ENCODE peak calls at places on chromosomes 6 and 20, in nine cellular contexts. O is AG04450; Y is H1; J is HCT116; L is CD8-positive, alpha-beta T cell; A is IMR-90; G is GM06990; V is HL-60; S is PC-9. N is an unnamed sample.

GRCh38 chr6:126267621-126268020 is 72.3 kb upstream of the CENPW start:
- DNase-seq in V (no peak), L (no peak), Y (no peak), J (no peak), O (no peak), A (no peak), S (no peak), G (no peak), N (peak; percentile 9)

GRCh38 chr20:16844406-16844805 is 96.2 kb downstream of the OTOR start:
- DNase-seq in Y (no peak), L (no peak), G (no peak), A (no peak), V (no peak), O (no peak), J (no peak), S (no peak), N (no peak)

GRCh38 chr20:51531141-51531710 is 11.3 kb downstream of the NFATC2 start:
- DNase-seq in J (peak; percentile 76), A (peak; percentile 36), V (no peak), G (peak; percentile 74), L (peak; percentile 78), O (no peak), Y (no peak), S (peak; percentile 96), N (no peak)

GRCh38 chr20:3174442-3175263 is 1.3 kb upstream of the LZTS3 start:
- DNase-seq in S (peak; percentile 38), V (no peak), G (no peak), A (peak; percentile 11), Y (peak; percentile 31), L (no peak), O (no peak), J (peak; percentile 26), N (peak; percentile 65)

GRCh38 chr6:111740506-111740905 is 132.7 kb downstream of the FYN start:
- DNase-seq in O (no peak), J (no peak), A (no peak), L (no peak), G (no peak), S (no peak), Y (no peak), V (no peak), N (no peak)

GRCh38 chr6:89895273-89895874 is 1.1 kb downstream of the GJA10 start:
- DNase-seq in Y (no peak), J (no peak), S (no peak), A (peak; percentile 69), L (no peak), G (no peak), V (peak; percentile 11), O (peak; percentile 20), N (peak; percentile 38)

GRCh38 chr20:15938847-15939246 is 634.4 kb downstream of the KIF16B start:
- DNase-seq in G (no peak), Y (no peak), S (no peak), V (no peak), A (no peak), O (no peak), J (no peak), L (no peak), N (no peak)

GRCh38 chr6:97053643-97054411 is 129.3 kb downstream of the KLHL32 start:
- DNase-seq in S (no peak), L (no peak), J (peak; percentile 21), Y (no peak), V (no peak), G (no peak), O (no peak), A (peak; percentile 34), N (peak; percentile 38)

GRCh38 chr20:21503345-21503744 is 10.5 kb downstream of the NKX2-2 start:
- DNase-seq in S (no peak), G (no peak), V (no peak), O (no peak), J (no peak), L (no peak), A (peak; percentile 14), Y (no peak), N (no peak)

GRCh38 chr6:32176476-32177181 is 745 bp upstream of the AGPAT1 start:
- DNase-seq in J (no peak), Y (no peak), S (peak; percentile 77), O (no peak), V (no peak), L (no peak), A (peak; percentile 75), G (no peak), N (no peak)

DNA sequence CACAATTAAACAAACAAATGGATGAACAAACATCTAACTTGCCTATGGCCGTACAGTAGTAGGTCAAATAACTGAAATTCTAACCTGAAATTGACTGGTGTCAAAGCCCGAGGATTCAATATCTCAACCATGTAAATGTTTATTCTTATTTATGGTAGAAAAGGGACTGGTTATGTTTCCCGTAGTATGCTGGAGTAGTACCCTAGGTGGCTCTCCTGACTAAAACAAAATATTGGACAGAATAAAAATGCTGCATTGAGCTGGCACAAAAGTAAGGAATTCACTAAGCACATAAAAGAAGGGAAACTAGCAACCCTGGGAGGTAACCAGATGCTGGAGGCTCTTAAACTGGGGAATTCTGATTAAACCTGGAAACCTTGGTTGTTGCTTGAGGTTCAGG is 117.1 kb upstream of the PREP start:
- DNase-seq in G (no peak), L (no peak), A (no peak), O (no peak), V (no peak), Y (no peak), J (no peak), S (no peak), N (no peak)
- TF ChIP-seq CTCF in G (no peak), L (no peak), A (peak; percentile 12), O (no peak), V (no peak), Y (no peak), J (no peak), S (no peak), N (no peak)

GRCh38 chr20:58778774-58779173 is 71.9 kb downstream of the GNAS-AS1 start:
- DNase-seq in V (peak; percentile 8), O (no peak), L (no peak), Y (no peak), J (no peak), A (no peak), S (no peak), G (no peak), N (no peak)
- H3K27me3 ChIP-seq in V (peaks cover 13% of the 10 kb centered on the region), O (peaks cover 32% of the 10 kb centered on the region), L (no peaks in the 10 kb centered on the region), Y (no peaks in the 10 kb centered on the region), J (peaks cover 72% of the 10 kb centered on the region), A (peaks cover 57% of the 10 kb centered on the region), S (peaks cover 100% of the 10 kb centered on the region), G (peaks cover 7% of the 10 kb centered on the region), N (peaks cover 59% of the 10 kb centered on the region)

DNA sequence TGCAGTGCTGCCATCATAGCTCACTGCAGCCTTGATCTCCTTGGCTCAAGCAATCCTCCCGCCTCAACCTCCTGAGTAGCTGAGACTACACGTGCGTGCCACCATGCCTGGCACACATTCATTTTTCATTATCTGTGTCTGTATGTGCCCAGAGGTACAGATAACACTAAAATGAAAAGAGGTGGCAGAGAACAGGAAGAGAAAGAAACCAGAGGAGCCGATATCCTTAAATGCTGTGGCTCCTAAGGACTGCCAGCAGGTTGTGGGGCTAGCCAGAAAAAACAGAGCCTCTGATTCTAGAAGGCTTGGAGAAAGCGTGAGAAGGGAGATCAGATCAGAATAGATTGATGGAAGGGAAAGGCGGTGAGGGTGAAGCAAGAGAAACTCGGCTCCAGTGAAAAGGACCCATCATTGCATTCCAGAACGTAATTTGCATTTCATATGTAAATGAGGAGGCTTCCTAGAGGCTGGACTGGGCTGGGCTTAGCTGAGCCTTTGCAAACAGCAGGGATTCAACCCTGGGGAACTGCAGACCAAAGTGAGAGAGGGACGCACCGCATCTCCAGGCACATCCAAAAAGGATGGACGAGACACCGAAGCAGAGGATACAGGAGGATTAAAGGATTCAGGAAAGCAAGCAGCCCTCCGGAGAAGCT is 64.2 kb downstream of the GCNT2 start:
- DNase-seq in A (no peak), L (no peak), G (no peak), Y (peak; percentile 75), O (no peak), S (no peak), J (no peak), V (no peak), N (peak; percentile 39)
- H3K4me3 ChIP-seq in A (no peak overlapping the region), L (no peak overlapping the region), G (no peak overlapping the region), Y (peak overlapping the region; percentile 37), O (no peak overlapping the region), S (no peak overlapping the region), J (no peak overlapping the region), V (no peak overlapping the region), N (no peak overlapping the region)

DNA sequence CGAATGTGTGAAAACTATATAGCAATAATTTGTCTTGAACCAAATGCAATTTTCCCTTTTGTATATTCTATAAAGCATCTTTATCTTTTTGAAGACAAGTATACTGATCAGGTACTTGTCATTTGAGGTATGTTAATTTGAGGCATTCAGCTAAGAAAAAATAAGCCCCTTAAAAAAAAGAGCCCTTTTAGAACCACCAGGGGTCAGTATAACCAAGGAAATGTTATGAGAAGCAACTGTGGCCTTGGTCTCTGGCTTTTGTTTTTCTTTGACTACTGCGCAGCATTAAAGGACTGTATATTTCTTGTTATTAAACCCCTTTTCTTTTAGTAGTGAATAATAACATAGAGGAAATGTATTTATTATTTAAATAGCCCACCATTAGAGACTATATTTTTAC is 43.1 kb downstream of the CD109 start:
- DNase-seq in O (peak; percentile 54), V (peak; percentile 25), L (no peak), S (peak; percentile 40), Y (no peak), J (peak; percentile 52), A (peak; percentile 78), G (no peak), N (peak; percentile 83)
- TF ChIP-seq CTCF in O (peak; percentile 73), V (peak; percentile 73), L (peak; percentile 85), S (peak; percentile 92), Y (peak; percentile 62), J (peak; percentile 71), A (peak; percentile 86), G (peak; percentile 69), N (peak; percentile 82)

DNA sequence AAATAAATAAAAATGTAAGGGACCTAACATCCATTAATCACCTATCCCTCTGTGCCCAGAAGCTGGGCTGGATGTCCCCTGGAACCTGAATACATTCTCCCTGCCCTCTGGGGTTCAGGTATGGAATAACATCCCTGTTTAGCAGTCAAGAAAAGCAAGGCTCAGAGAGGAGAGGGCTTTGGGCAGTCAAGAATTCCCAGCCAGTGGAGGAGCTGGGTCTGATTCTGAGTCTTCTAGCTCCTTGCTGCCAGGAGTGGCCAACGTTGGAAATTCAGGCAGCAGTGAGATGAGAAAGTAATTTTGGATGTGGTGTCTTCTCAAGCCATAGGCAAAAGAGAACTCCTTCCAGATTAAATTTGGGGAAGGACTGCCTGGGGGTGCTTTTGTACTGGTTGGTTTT is 42.6 kb upstream of the ZNFX1 start:
- DNase-seq in L (no peak), J (peak; percentile 50), G (no peak), O (no peak), V (peak; percentile 23), A (peak; percentile 38), Y (no peak), S (peak; percentile 64), N (peak; percentile 57)
- H3K27me3 ChIP-seq in L (peaks cover 14% of the 10 kb centered on the region), J (peaks cover 12% of the 10 kb centered on the region), G (no peaks in the 10 kb centered on the region), O (peaks cover 71% of the 10 kb centered on the region), V (peaks cover 45% of the 10 kb centered on the region), A (peaks cover 65% of the 10 kb centered on the region), Y (peaks cover 35% of the 10 kb centered on the region), S (peaks cover 5% of the 10 kb centered on the region), N (peaks cover 66% of the 10 kb centered on the region)

N was measured in A673.